ENCODE peak calls at places on chromosome 7, in four cellular contexts. One of them, this sample, is unnamed.

GRCh38 chr7:113715262-113715661 is 203.5 kb downstream of the PPP1R3A start:
- DNase-seq in A549: no peak
- DNase-seq in choroid plexus epithelial cell: no peak
- DNase-seq in PC-3: no peak
- DNase-seq in this sample: no peak

GRCh38 chr7:84469034-84469433 is 274.4 kb upstream of the SEMA3A start:
- DNase-seq in A549: no peak
- DNase-seq in PC-3: no peak
- DNase-seq in choroid plexus epithelial cell: peak; percentile 46
- DNase-seq in this sample: no peak

GRCh38 chr7:158746957-158747356 is 42.4 kb upstream of the NCAPG2 start:
- DNase-seq in A549: no peak
- DNase-seq in choroid plexus epithelial cell: no peak
- DNase-seq in PC-3: no peak
- DNase-seq in this sample: no peak

GRCh38 chr7:116316838-116317612 is 106.7 kb downstream of the TES start:
- DNase-seq in PC-3: peak; percentile 98
- DNase-seq in A549: peak; percentile 98
- DNase-seq in choroid plexus epithelial cell: peak; percentile 98
- DNase-seq in this sample: peak; percentile 87

GRCh38 chr7:18426564-18427226 is 68.9 kb upstream of the HDAC9 start:
- DNase-seq in choroid plexus epithelial cell: peak; percentile 64
- DNase-seq in PC-3: peak; percentile 86
- DNase-seq in A549: no peak
- DNase-seq in this sample: peak; percentile 47

GRCh38 chr7:81993186-81993585 is 223.3 kb upstream of the HGF start:
- DNase-seq in choroid plexus epithelial cell: no peak
- DNase-seq in PC-3: no peak
- DNase-seq in A549: no peak
- DNase-seq in this sample: no peak

GRCh38 chr7:9856668-9857067 is 1117.0 kb upstream of the PHF14 start:
- DNase-seq in A549: no peak
- DNase-seq in PC-3: no peak
- DNase-seq in choroid plexus epithelial cell: no peak
- DNase-seq in this sample: no peak

GRCh38 chr7:102283477-102284189 is 3.0 kb upstream of the SH2B2 start:
- DNase-seq in PC-3: no peak
- DNase-seq in choroid plexus epithelial cell: no peak
- DNase-seq in A549: no peak
- DNase-seq in this sample: no peak

GRCh38 chr7:108454674-108455523 is 1.3 kb downstream of the NRCAM start:
- DNase-seq in PC-3: no peak
- DNase-seq in A549: peak; percentile 64
- DNase-seq in choroid plexus epithelial cell: peak; percentile 31
- DNase-seq in this sample: no peak

GRCh38 chr7:121042195-121042594 is 53.7 kb downstream of the CPED1 start:
- DNase-seq in choroid plexus epithelial cell: no peak
- DNase-seq in PC-3: no peak
- DNase-seq in A549: no peak
- DNase-seq in this sample: no peak

GRCh38 chr7:74590814-74591213 is 66.7 kb upstream of the GTF2I start:
- DNase-seq in PC-3: no peak
- DNase-seq in A549: no peak
- DNase-seq in choroid plexus epithelial cell: no peak
- DNase-seq in this sample: no peak

GRCh38 chr7:74585844-74586243 is 71.7 kb upstream of the GTF2I start:
- DNase-seq in PC-3: no peak
- DNase-seq in choroid plexus epithelial cell: no peak
- DNase-seq in A549: no peak
- DNase-seq in this sample: no peak

GRCh38 chr7:74586258-74587200 is 71.0 kb upstream of the GTF2I start:
- DNase-seq in PC-3: no peak
- DNase-seq in A549: no peak
- DNase-seq in choroid plexus epithelial cell: peak; percentile 31
- DNase-seq in this sample: no peak

GRCh38 chr7:74584160-74584954 is 73.2 kb upstream of the GTF2I start:
- DNase-seq in choroid plexus epithelial cell: no peak
- DNase-seq in A549: no peak
- DNase-seq in PC-3: no peak
- DNase-seq in this sample: no peak

DNA sequence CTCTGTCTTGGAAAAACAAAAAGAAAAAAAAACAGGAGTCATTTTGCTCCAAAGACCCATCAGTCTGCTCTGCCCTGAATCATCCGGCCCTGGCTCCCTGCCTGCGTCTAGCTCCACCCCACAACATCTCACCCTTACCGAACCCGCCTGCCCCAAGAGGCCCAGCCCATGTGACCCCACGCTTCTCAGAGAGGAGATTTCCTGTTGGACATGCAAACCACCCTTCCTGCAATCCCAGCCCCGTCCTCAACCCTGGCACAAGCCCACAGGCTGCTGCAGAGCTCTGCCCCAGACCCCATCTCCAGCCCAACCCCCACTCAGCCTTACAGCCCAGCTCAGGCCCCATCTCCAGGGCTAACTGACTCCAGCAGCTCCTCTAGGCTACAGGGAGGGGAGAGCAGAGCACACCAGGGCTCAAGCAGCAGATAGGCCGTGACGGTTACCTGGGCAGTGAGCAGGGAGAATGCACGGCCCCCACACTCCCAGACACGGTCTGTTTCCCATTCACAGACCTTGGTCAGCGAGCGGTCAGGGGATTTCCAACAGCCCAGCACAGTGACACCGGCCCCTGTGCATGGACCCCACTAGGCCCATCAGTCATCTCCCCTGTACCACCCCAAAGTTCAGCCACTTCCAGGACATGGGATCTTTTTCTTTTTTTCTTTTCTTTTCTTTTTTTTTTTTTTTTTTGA is 69.9 kb upstream of the GTF2I start:
- DNase-seq in PC-3: peak; percentile 83
- DNase-seq in A549: peak; percentile 88
- DNase-seq in choroid plexus epithelial cell: peak; percentile 93
- DNase-seq in this sample: peak; percentile 78
- H3K4me3 ChIP-seq in PC-3: no peak overlapping the region
- H3K4me3 ChIP-seq in A549: no peak overlapping the region
- H3K4me3 ChIP-seq in choroid plexus epithelial cell: no peak overlapping the region
- H3K4me3 ChIP-seq in this sample: no peak overlapping the region

GRCh38 chr7:56092789-56093531 is at the start of gene PHKG1:
- DNase-seq in A549: peak; percentile 58
- DNase-seq in PC-3: peak; percentile 63
- DNase-seq in choroid plexus epithelial cell: peak; percentile 89
- DNase-seq in this sample: peak; percentile 74
- TF ChIP-seq CTCF in A549: peak; percentile 56
- TF ChIP-seq CTCF in PC-3: peak; percentile 27
- TF ChIP-seq CTCF in choroid plexus epithelial cell: peak; percentile 61
- TF ChIP-seq CTCF in this sample: peak; percentile 80

GRCh38 chr7:157006829-157007469 is 3.5 kb downstream of the MNX1 start:
- DNase-seq in A549: no peak
- DNase-seq in choroid plexus epithelial cell: no peak
- DNase-seq in PC-3: no peak
- DNase-seq in this sample: no peak

GRCh38 chr7:157009778-157010587 is 480 bp downstream of the MNX1 start:
- DNase-seq in PC-3: no peak
- DNase-seq in A549: no peak
- DNase-seq in choroid plexus epithelial cell: no peak
- DNase-seq in this sample: no peak

GRCh38 chr7:157007470-157008066 is 2.9 kb downstream of the MNX1 start:
- DNase-seq in choroid plexus epithelial cell: no peak
- DNase-seq in A549: no peak
- DNase-seq in PC-3: no peak
- DNase-seq in this sample: no peak

GRCh38 chr7:157009170-157009777 is 1.2 kb downstream of the MNX1 start:
- DNase-seq in PC-3: no peak
- DNase-seq in A549: peak; percentile 78
- DNase-seq in choroid plexus epithelial cell: no peak
- DNase-seq in this sample: no peak

DNA sequence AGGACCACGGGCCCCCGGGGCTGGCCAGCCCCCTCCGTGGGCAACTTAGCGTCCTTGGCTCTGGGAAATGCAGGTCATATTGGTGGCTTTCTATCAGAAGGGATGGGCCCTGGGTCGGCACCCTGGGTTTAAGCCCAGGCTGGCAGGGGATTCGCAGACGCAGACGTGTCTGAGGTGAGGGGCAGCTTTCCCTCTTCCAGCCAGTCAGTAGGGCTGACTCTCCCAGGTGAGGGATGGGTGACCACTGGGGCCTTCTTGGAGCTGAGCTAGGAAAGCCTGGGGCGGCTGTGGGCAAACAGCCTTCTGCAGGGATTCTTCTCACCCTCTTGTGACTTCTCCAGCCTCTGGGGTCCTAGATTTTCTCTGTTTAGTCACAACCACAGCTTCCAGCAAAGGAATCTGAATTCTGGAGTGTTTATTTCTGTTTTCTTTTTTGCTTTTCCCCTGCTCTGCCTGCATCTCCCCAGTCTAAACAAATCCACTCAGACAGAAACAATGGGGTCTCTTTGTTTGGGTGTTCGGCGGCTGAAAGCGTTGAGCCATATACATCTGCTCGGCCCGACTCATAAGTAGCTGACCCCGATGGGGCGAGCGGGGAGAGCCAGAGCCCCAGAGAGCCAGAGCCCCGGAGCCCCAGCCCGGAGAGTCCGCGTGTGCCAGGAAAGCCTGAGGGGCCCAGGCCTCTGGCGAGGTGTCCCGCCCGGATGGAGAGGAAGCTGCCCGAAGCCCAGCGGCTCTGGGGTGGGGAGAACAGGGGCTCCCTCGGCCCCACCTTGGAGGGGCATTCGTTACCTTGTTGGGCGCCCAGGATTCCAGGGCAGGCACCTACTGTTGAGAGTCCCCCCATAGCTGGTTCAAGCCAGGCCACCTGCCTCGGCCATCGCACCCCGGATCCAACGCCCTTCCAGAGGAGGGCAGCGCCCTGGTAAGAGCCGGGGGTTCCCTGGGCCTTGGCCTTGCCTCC is 2.0 kb downstream of the MNX1 start:
- DNase-seq in PC-3: no peak
- DNase-seq in choroid plexus epithelial cell: no peak
- DNase-seq in A549: no peak
- DNase-seq in this sample: no peak
- H3K4me3 ChIP-seq in PC-3: no peak overlapping the region
- H3K4me3 ChIP-seq in choroid plexus epithelial cell: no peak overlapping the region
- H3K4me3 ChIP-seq in A549: peak overlapping the region; percentile 96
- H3K4me3 ChIP-seq in this sample: no peak overlapping the region

DNA sequence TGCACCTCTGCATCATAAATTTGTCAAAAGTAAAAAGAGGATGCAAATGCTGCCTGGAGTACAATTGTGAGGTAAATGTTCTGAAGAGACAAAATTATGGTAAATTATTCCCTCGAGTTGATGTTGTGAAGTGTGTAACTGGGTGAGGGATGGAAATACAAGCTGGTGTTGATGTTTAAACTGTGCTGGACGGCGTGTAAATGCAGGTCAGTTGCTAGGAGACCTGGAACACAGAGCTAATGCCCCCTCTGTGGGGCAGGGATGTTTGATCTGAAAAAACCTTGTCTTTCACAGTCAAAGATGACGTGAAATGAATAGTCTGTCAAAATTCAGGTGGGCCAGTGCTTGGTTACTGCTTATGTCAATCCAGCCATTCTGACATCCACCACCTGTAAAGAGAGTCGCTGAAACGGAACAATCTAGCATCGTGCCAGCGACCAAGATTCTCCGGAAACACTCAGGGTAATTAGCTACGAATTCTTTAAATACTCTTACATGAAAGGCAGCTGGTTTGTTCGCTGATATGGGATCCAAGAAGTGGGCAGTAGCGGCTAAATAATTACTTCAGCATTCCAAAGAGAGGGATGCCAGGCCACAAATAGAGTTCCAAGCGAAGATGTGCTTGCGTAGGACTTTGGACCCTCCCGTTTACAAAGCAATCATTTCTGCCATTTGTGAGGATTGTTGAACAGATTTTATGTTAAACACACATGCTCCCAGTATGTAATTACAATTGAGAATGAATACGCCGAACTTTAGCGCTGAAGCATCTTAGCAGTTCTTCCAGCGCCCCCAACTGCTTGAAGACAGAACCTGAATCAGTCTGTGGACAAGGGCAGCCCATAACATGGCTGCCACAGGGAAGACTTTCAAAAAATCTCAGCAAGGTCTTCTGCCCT is 7.4 kb upstream of the ASB4 start:
- DNase-seq in PC-3: no peak
- DNase-seq in A549: peak; percentile 92
- DNase-seq in choroid plexus epithelial cell: peak; percentile 73
- DNase-seq in this sample: no peak
- TF ChIP-seq CTCF in PC-3: peak; percentile 48
- TF ChIP-seq CTCF in A549: peak; percentile 85
- TF ChIP-seq CTCF in choroid plexus epithelial cell: peak; percentile 66
- TF ChIP-seq CTCF in this sample: peak; percentile 23

GRCh38 chr7:98470131-98470985 is 69.5 kb upstream of the BAIAP2L1 start:
- DNase-seq in choroid plexus epithelial cell: no peak
- DNase-seq in PC-3: peak; percentile 26
- DNase-seq in A549: peak; percentile 54
- DNase-seq in this sample: no peak
- H3K4me3 ChIP-seq in choroid plexus epithelial cell: no peak overlapping the region
- H3K4me3 ChIP-seq in PC-3: no peak overlapping the region
- H3K4me3 ChIP-seq in A549: peak overlapping the region; percentile 49
- H3K4me3 ChIP-seq in this sample: no peak overlapping the region

GRCh38 chr7:32893225-32893560 is 1.6 kb upstream of the KBTBD2 start:
- DNase-seq in choroid plexus epithelial cell: no peak
- DNase-seq in PC-3: no peak
- DNase-seq in A549: no peak
- DNase-seq in this sample: no peak

GRCh38 chr7:32891046-32891799 is at the start of gene KBTBD2:
- DNase-seq in A549: peak; percentile 91
- DNase-seq in choroid plexus epithelial cell: peak; percentile 86
- DNase-seq in PC-3: peak; percentile 71
- DNase-seq in this sample: no peak

GRCh38 chr7:32890553-32891045 is 961 bp downstream of the KBTBD2 start:
- DNase-seq in PC-3: peak; percentile 27
- DNase-seq in A549: peak; percentile 60
- DNase-seq in choroid plexus epithelial cell: peak; percentile 87
- DNase-seq in this sample: no peak

GRCh38 chr7:32892521-32893224 is 1.1 kb upstream of the KBTBD2 start:
- DNase-seq in PC-3: peak; percentile 73
- DNase-seq in choroid plexus epithelial cell: peak; percentile 73
- DNase-seq in A549: peak; percentile 41
- DNase-seq in this sample: no peak

DNA sequence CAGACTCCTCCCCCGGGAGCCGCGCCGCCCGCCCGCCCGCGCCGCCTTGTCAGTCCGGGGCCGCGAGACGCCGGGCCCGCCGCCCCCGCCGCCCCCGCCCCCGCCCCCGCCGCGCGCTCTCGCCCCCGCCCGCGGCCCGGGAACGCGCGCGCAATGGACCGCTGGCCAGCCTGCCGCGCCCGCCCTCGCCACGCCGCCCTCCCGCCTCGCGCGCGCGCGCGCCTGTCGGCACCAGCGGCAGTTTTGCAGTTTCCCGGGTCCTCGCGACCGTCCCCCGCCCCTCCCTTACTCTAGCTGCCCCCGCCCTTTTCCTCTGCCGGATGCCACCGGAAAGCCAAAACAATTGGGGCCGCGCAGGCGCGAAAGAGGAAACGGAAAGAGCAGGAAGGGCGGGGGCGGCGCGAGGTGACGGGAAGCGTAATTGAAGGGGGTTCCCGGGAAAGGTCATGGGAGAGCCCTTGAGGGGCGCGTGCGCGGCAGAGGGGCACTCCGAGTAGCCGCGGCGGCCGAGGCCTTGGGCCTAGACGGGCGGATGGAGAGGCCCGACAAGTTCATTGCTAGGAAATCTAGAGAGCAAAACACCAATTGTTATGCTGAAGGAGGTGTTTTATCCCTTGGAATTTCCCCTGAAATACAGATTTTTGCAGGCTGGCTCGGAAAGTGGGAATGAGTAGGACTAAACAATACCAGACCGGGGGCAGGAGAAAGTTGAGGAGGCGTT is 400 bp upstream of the KBTBD2 start:
- DNase-seq in PC-3: peak; percentile 91
- DNase-seq in A549: peak; percentile 96
- DNase-seq in choroid plexus epithelial cell: peak; percentile 95
- DNase-seq in this sample: peak; percentile 74
- TF ChIP-seq CTCF in PC-3: no peak
- TF ChIP-seq CTCF in A549: no peak
- TF ChIP-seq CTCF in choroid plexus epithelial cell: no peak
- TF ChIP-seq CTCF in this sample: no peak

GRCh38 chr7:131557521-131558385 is 1.3 kb upstream of the PODXL start:
- DNase-seq in PC-3: peak; percentile 24
- DNase-seq in choroid plexus epithelial cell: no peak
- DNase-seq in A549: no peak
- DNase-seq in this sample: no peak
- H3K4me3 ChIP-seq in PC-3: peak overlapping the region; percentile 71
- H3K4me3 ChIP-seq in choroid plexus epithelial cell: peak overlapping the region; percentile 46
- H3K4me3 ChIP-seq in A549: no peak overlapping the region
- H3K4me3 ChIP-seq in this sample: peak overlapping the region; percentile 14

This sample was measured in HFF-Myc.